ENCODE peak calls at places on chromosomes 2 and 18, in four cellular contexts. One of them, this sample, is unnamed.

GRCh38 chr2:98664323-98664722 is 55.9 kb downstream of the UNC50 start:
- DNase-seq in HepG2: no peak
- DNase-seq in A549: no peak
- DNase-seq in fibroblast of lung: no peak
- DNase-seq in this sample: no peak

GRCh38 chr2:22826658-22827165 is 558.3 kb upstream of the KLHL29 start:
- DNase-seq in HepG2: no peak
- DNase-seq in A549: no peak
- DNase-seq in fibroblast of lung: no peak
- DNase-seq in this sample: no peak

GRCh38 chr18:50559750-50560680 is at the start of gene MAPK4:
- DNase-seq in HepG2: no peak
- DNase-seq in A549: no peak
- DNase-seq in fibroblast of lung: peak; percentile 30
- DNase-seq in this sample: peak; percentile 79

GRCh38 chr2:213036836-213037235 is 114.6 kb downstream of the IKZF2 start:
- DNase-seq in HepG2: no peak
- DNase-seq in A549: no peak
- DNase-seq in fibroblast of lung: peak; percentile 75
- DNase-seq in this sample: no peak

GRCh38 chr18:46849007-46849406 is 68.3 kb downstream of the PIAS2 start:
- DNase-seq in HepG2: no peak
- DNase-seq in A549: no peak
- DNase-seq in fibroblast of lung: no peak
- DNase-seq in this sample: no peak

GRCh38 chr2:169361706-169362345 is 508 bp downstream of the LRP2 start:
- DNase-seq in HepG2: no peak
- DNase-seq in A549: peak; percentile 11
- DNase-seq in fibroblast of lung: peak; percentile 11
- DNase-seq in this sample: peak; percentile 72

GRCh38 chr2:10721344-10722251 is at the start of gene ATP6V1C2:
- DNase-seq in HepG2: no peak
- DNase-seq in A549: peak; percentile 40
- DNase-seq in fibroblast of lung: no peak
- DNase-seq in this sample: peak; percentile 91

GRCh38 chr2:225998653-225999052 is 599.1 kb downstream of the NYAP2 start:
- DNase-seq in HepG2: no peak
- DNase-seq in A549: no peak
- DNase-seq in fibroblast of lung: peak; percentile 54
- DNase-seq in this sample: no peak

GRCh38 chr2:201122276-201122675 is 6.3 kb downstream of the CFLAR start:
- DNase-seq in HepG2: no peak
- DNase-seq in A549: no peak
- DNase-seq in fibroblast of lung: no peak
- DNase-seq in this sample: no peak

GRCh38 chr18:5961828-5962150 is 66.5 kb upstream of the TMEM200C start:
- DNase-seq in HepG2: no peak
- DNase-seq in A549: no peak
- DNase-seq in fibroblast of lung: no peak
- DNase-seq in this sample: no peak

GRCh38 chr2:70141754-70142589 is 48.8 kb downstream of the C2orf42 start:
- DNase-seq in HepG2: peak; percentile 67
- DNase-seq in A549: peak; percentile 51
- DNase-seq in fibroblast of lung: peak; percentile 45
- DNase-seq in this sample: peak; percentile 86

GRCh38 chr2:88669371-88670214 is 21.9 kb upstream of the RPIA start:
- DNase-seq in HepG2: peak; percentile 58
- DNase-seq in A549: peak; percentile 49
- DNase-seq in fibroblast of lung: peak; percentile 40
- DNase-seq in this sample: peak; percentile 52

GRCh38 chr2:165725421-165725820 is 68.6 kb downstream of the GALNT3 start:
- DNase-seq in HepG2: no peak
- DNase-seq in A549: no peak
- DNase-seq in fibroblast of lung: peak; percentile 90
- DNase-seq in this sample: no peak

GRCh38 chr2:134433934-134434333 is 180.1 kb downstream of the MGAT5 start:
- DNase-seq in HepG2: no peak
- DNase-seq in A549: no peak
- DNase-seq in fibroblast of lung: no peak
- DNase-seq in this sample: no peak
- H3K27ac ChIP-seq in HepG2: peak overlapping the region; percentile 56
- H3K27ac ChIP-seq in A549: peak overlapping the region; percentile 79
- H3K27ac ChIP-seq in fibroblast of lung: no peak overlapping the region
- H3K27ac ChIP-seq in this sample: no peak overlapping the region

DNA sequence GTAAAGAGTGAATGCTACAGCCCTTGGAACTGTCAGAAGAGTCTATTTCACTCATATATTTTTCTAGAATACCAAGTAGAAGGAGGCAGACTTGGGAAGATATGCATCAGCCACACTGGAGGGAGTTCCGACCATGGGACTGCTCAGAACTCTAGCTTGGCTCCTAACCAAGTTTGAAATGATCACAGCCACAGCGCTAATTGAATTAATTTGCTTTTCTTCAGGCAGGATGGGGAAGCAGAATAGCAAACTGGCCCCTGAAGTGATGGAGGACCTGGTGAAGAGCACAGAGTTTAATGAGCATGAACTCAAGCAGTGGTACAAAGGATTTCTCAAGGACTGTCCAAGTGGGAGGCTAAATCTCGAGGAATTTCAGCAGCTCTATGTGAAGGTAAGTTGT is 51.4 kb downstream of the VSNL1 start:
- DNase-seq in HepG2: no peak
- DNase-seq in A549: no peak
- DNase-seq in fibroblast of lung: no peak
- DNase-seq in this sample: no peak
- H3K4me2 ChIP-seq in HepG2: no peak overlapping the region
- H3K4me2 ChIP-seq in A549: no peak overlapping the region
- H3K4me2 ChIP-seq in fibroblast of lung: no peak overlapping the region
- H3K4me2 ChIP-seq in this sample: no peak overlapping the region

GRCh38 chr2:20641123-20641985 is 9.5 kb downstream of the HS1BP3 start:
- DNase-seq in HepG2: no peak
- DNase-seq in A549: no peak
- DNase-seq in fibroblast of lung: peak; percentile 89
- DNase-seq in this sample: no peak
- H3K4me3 ChIP-seq in HepG2: no peak overlapping the region
- H3K4me3 ChIP-seq in A549: no peak overlapping the region
- H3K4me3 ChIP-seq in fibroblast of lung: no peak overlapping the region
- H3K4me3 ChIP-seq in this sample: no peak overlapping the region

GRCh38 chr2:1767939-1768691 is 23.8 kb upstream of the PXDN start:
- DNase-seq in HepG2: no peak
- DNase-seq in A549: no peak
- DNase-seq in fibroblast of lung: no peak
- DNase-seq in this sample: no peak

GRCh38 chr2:1766400-1766799 is 22.1 kb upstream of the PXDN start:
- DNase-seq in HepG2: no peak
- DNase-seq in A549: no peak
- DNase-seq in fibroblast of lung: no peak
- DNase-seq in this sample: no peak

GRCh38 chr2:1769703-1770422 is 25.5 kb upstream of the PXDN start:
- DNase-seq in HepG2: peak; percentile 65
- DNase-seq in A549: peak; percentile 87
- DNase-seq in fibroblast of lung: peak; percentile 42
- DNase-seq in this sample: peak; percentile 88

GRCh38 chr2:1770566-1771380 is 26.5 kb upstream of the PXDN start:
- DNase-seq in HepG2: no peak
- DNase-seq in A549: no peak
- DNase-seq in fibroblast of lung: no peak
- DNase-seq in this sample: no peak

DNA sequence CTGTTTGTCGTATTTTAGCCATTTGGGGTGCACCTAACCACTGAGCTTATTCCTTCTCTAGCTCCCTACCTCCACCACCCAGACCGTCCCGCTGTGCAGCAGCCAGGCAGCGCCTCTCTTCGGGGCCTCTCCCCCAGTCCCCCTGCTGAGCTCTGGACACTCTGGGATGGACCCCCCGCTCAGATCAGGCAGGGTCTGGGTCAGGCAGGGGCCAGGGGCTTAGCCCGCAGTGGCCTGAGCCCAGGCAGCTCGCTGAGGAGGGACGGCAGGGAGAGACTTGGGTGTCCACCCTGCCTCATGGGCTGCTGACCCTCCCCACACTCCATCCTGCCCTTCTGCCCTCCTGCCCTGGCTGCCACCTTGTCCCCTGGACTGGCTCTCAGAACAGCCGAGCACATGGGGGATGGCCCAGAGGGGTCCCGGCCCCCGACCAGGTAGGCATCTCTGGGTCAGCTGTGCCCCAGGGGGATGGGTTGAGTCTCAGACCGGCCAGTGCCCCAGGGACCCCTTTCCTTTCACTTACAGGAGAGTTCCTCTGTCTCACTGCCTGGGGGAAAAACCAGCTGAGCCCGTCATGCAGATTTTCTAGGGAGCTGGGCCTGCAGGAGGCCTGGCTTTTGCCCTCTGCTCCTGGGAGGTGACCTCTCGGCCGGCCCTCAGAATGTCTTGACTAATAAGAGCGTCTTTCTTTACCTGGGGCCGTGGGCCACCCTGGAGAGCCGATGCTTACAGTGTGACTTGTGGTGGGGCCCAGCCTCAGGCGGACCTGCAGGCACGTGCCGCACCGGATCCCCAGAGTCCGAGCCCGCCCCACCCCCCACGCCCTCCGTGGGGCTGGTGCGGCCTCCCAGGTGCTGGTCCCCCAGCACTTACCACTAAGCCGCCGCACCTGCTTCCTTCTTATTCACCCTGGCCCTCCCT is 22.8 kb upstream of the PXDN start:
- DNase-seq in HepG2: no peak
- DNase-seq in A549: no peak
- DNase-seq in fibroblast of lung: no peak
- DNase-seq in this sample: peak; percentile 33
- H3K27ac ChIP-seq in HepG2: no peak overlapping the region
- H3K27ac ChIP-seq in A549: no peak overlapping the region
- H3K27ac ChIP-seq in fibroblast of lung: no peak overlapping the region
- H3K27ac ChIP-seq in this sample: no peak overlapping the region

DNA sequence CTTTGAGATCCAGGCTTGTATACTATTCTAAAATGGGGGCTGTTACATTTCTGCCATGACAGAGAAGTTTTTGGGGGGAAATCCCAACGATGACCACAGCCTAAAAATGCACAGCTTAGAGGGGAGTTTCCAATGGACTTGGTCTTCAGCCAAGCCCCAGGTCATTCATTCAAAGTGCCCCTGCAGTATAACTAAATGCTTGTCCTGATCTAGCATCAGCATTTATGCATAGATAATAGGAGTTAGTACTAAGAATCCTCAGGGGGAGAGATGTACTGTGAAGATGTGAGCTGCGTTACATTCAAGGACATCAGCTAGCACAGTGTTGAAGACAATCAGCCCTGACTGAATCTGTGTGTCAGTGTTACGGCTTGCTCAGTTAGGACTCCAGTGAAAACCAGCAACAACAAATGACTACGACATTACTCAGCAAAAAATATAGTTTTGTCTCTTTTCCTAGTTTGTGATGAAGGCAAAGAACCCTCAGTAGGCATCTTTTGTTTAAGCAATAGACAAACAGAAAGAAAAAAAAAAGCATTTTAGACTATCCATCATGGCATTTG is 160.9 kb downstream of the ZEB2 start:
- DNase-seq in HepG2: no peak
- DNase-seq in A549: no peak
- DNase-seq in fibroblast of lung: peak; percentile 73
- DNase-seq in this sample: no peak
- H3K4me2 ChIP-seq in HepG2: no peak overlapping the region
- H3K4me2 ChIP-seq in A549: peak overlapping the region; percentile 76
- H3K4me2 ChIP-seq in fibroblast of lung: peak overlapping the region; percentile 18
- H3K4me2 ChIP-seq in this sample: no peak overlapping the region

GRCh38 chr2:206163251-206163880 is 3.7 kb downstream of the EEF1B2 start:
- DNase-seq in HepG2: no peak
- DNase-seq in A549: no peak
- DNase-seq in fibroblast of lung: peak; percentile 5
- DNase-seq in this sample: no peak

GRCh38 chr2:206158563-206159345 is 490 bp downstream of the NDUFS1 start:
- DNase-seq in HepG2: peak; percentile 41
- DNase-seq in A549: no peak
- DNase-seq in fibroblast of lung: peak; percentile 42
- DNase-seq in this sample: peak; percentile 57

GRCh38 chr2:206159346-206160123 is at the start of the genes EEF1B2 and NDUFS1:
- DNase-seq in HepG2: peak; percentile 98
- DNase-seq in A549: peak; percentile 91
- DNase-seq in fibroblast of lung: peak; percentile 98
- DNase-seq in this sample: peak; percentile 99

GRCh38 chr2:206160124-206160806 is 570 bp downstream of the EEF1B2 start:
- DNase-seq in HepG2: peak; percentile 12
- DNase-seq in A549: no peak
- DNase-seq in fibroblast of lung: no peak
- DNase-seq in this sample: no peak

GRCh38 chr2:206160807-206161179 is 1.1 kb downstream of the EEF1B2 start:
- DNase-seq in HepG2: peak; percentile 57
- DNase-seq in A549: no peak
- DNase-seq in fibroblast of lung: no peak
- DNase-seq in this sample: no peak
- H3K4me3 ChIP-seq in HepG2: peak overlapping the region; percentile 87
- H3K4me3 ChIP-seq in A549: peak overlapping the region; percentile 97
- H3K4me3 ChIP-seq in fibroblast of lung: peak overlapping the region; percentile 69
- H3K4me3 ChIP-seq in this sample: peak overlapping the region; percentile 74

DNA sequence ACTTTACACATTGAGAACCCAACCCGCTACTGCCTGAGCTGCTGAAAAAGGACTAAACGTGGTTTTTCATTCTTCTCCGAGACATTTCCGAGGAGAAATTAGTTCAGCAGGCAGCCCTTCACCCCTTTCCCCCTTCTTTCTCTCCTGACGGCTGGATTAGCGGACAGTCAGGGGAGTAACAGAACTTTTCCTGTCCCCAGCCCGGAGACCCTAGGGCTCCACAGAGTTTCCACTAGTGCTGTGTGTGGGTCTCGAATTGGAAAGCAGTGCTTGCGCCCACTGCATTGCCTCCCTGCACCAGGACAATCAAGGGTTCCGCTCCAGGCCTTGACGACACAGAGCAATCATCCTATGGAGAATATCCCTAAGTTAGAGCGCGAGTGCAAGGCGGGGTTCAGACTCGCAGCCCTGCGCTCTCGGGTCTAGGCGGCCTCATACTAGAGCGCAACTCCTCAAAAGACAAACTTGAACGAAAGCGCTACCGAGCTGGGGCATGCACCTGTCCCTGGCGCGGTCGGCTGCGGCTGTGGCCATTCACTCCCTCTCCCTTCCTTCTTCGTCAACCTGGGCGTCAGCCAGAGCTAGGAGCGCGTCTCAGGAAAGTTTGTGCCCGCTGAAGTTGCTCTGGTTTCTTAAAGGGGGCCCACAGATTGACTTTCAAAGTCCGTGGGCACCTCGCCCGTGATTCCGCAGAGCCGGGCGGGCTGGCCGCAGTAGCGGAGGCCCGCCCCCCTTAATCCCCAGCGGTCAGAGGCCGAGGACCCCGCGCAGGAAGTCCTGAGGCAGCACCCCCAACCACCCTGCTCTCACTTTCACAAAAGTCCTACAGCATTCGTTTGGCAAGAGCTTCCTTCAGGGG is 811 bp downstream of the OSR1 start:
- DNase-seq in HepG2: no peak
- DNase-seq in A549: no peak
- DNase-seq in fibroblast of lung: peak; percentile 20
- DNase-seq in this sample: peak; percentile 47
- H3K27ac ChIP-seq in HepG2: no peak overlapping the region
- H3K27ac ChIP-seq in A549: peak overlapping the region; percentile 93
- H3K27ac ChIP-seq in fibroblast of lung: peak overlapping the region; percentile 72
- H3K27ac ChIP-seq in this sample: no peak overlapping the region

This sample was measured in neural progenitor cell.